ENCODE peak calls at places on chromosomes 5 and 9, in nine cellular contexts. H is HL-60, W is endothelial cell of umbilical vein, U is stomach, N is suprapubic skin, M is H1, D is spleen, O is transverse colon, C is GM23338. T is an unnamed sample.

GRCh38 chr5:60700347-60700815 is 415 bp upstream of the DEPDC1B start:
- DNase-seq in H (no peak), W (no peak), U (peak; percentile 26), N (no peak), M (no peak), D (no peak), O (peak; percentile 14), C (no peak), T (no peak)

GRCh38 chr5:33801292-33801691 is 90.5 kb downstream of the ADAMTS12 start:
- DNase-seq in H (no peak), W (no peak), U (no peak), N (no peak), M (no peak), D (no peak), O (no peak), C (no peak), T (no peak)

GRCh38 chr5:67395790-67396418 is 199.3 kb upstream of the CD180 start:
- DNase-seq in H (no peak), W (no peak), U (no peak), N (no peak), M (no peak), D (no peak), O (no peak), C (peak; percentile 27), T (no peak)

GRCh38 chr5:72101828-72102227 is 5.4 kb upstream of the MAP1B start:
- DNase-seq in H (no peak), W (no peak), U (no peak), N (no peak), M (no peak), D (no peak), O (no peak), C (no peak), T (no peak)

GRCh38 chr9:4339357-4339756 is 39.5 kb upstream of the GLIS3 start:
- DNase-seq in H (peak; percentile 24), W (peak; percentile 86), U (peak; percentile 90), N (peak; percentile 90), M (peak; percentile 38), D (peak; percentile 88), O (peak; percentile 87), C (peak; percentile 80), T (peak; percentile 92)

GRCh38 chr5:136799806-136800372 is 434.5 kb upstream of the TRPC7 start:
- DNase-seq in H (no peak), W (no peak), U (no peak), N (no peak), M (no peak), D (no peak), O (no peak), C (peak; percentile 29), T (peak; percentile 53)

GRCh38 chr5:169048568-169049125 is 252.3 kb downstream of the SLIT3 start:
- DNase-seq in H (no peak), W (no peak), U (no peak), N (no peak), M (no peak), D (no peak), O (no peak), C (no peak), T (no peak)

GRCh38 chr5:78367318-78367991 is 7.0 kb downstream of the SCAMP1 start:
- DNase-seq in H (no peak), W (no peak), U (no peak), N (no peak), M (no peak), D (no peak), O (no peak), C (peak; percentile 33), T (no peak)

GRCh38 chr5:134466241-134467069 is 54.8 kb upstream of the CDKN2AIPNL start:
- DNase-seq in H (peak; percentile 34), W (peak; percentile 74), U (peak; percentile 97), N (peak; percentile 99), M (peak; percentile 88), D (peak; percentile 96), O (peak; percentile 99), C (peak; percentile 90), T (peak; percentile 99)
- TF ChIP-seq POLR2AphosphoS5 in H (no peak), W (peak; percentile 94), U (peak; percentile 81), N (peak; percentile 69), M (peak; percentile 23), D (peak; percentile 79), O (peak; percentile 89), C (no peak), T (peak; percentile 87)

GRCh38 chr9:127608104-127608966 is 3.7 kb upstream of the STXBP1 start:
- DNase-seq in H (peak; percentile 73), W (peak; percentile 55), U (peak; percentile 81), N (no peak), M (peak; percentile 81), D (peak; percentile 91), O (peak; percentile 79), C (peak; percentile 97), T (no peak)
- TF ChIP-seq POLR2AphosphoS5 in H (no peak), W (no peak), U (no peak), N (no peak), M (peak; percentile 57), D (peak; percentile 75), O (no peak), C (peak; percentile 91), T (no peak)

GRCh38 chr5:118987988-118988945 is at the start of gene DTWD2:
- DNase-seq in H (peak; percentile 37), W (peak; percentile 96), U (peak; percentile 96), N (peak; percentile 94), M (peak; percentile 92), D (peak; percentile 99), O (peak; percentile 96), C (peak; percentile 97), T (peak; percentile 97)
- TF ChIP-seq POLR2AphosphoS5 in H (no peak), W (no peak), U (peak; percentile 58), N (no peak), M (peak; percentile 67), D (peak; percentile 85), O (peak; percentile 48), C (peak; percentile 72), T (peak; percentile 65)

DNA sequence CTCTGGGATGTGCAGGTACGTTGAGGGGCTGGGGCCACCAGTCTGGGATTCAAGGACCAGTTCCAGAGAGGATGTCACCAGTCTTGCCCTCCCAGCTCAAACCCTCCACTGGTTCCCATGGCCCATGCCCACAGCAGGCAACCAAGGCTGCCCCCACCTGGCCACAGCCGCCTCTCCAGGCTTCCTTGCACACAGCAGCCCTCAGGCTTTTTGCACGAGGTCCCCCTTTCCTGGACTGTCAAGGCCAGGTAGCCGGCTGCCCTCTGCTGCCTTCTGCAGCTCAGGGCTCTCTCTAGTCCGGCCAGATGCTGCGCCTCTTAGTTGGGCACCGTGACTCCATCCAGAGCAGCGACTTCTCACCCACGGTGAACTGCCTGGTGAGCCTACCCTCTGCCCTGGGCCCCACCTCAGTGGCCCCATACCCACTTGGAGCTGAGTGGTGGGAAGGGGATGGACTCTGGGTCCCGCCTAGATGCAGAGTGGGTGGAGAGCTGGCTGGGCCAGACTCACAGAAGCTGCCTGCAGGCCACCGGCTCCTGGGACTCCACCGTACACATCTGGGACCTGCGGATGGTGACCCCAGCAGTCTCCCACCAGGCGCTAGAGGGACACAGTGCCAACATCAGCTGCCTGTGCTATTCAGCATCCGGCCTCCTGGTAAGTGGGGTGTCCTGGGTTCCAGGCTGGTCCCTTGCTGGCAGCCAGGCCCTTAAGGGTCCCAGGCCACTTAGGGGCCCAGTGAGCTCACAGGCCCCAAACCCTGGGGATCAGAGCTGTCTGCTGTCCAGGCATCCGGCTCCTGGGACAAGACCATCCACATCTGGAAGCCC is 2.9 kb downstream of the WDR38 start:
- DNase-seq in H (no peak), W (no peak), U (no peak), N (no peak), M (no peak), D (peak; percentile 77), O (no peak), C (peak; percentile 84), T (no peak)
- TF ChIP-seq POLR2AphosphoS5 in H (no peak), W (no peak), U (no peak), N (no peak), M (peak; percentile 47), D (no peak), O (no peak), C (no peak), T (no peak)

GRCh38 chr9:129704797-129705196 is 39.4 kb downstream of the PRRX2 start:
- DNase-seq in H (no peak), W (no peak), U (no peak), N (no peak), M (no peak), D (no peak), O (no peak), C (no peak), T (no peak)
- TF ChIP-seq POLR2AphosphoS5 in H (no peak), W (no peak), U (no peak), N (no peak), M (no peak), D (no peak), O (no peak), C (no peak), T (no peak)

GRCh38 chr5:76555717-76556116 is 67.5 kb downstream of the F2RL2 start:
- DNase-seq in H (no peak), W (no peak), U (no peak), N (no peak), M (no peak), D (no peak), O (no peak), C (no peak), T (no peak)

GRCh38 chr5:76561959-76562358 is 61.2 kb downstream of the F2RL2 start:
- DNase-seq in H (no peak), W (no peak), U (no peak), N (no peak), M (no peak), D (no peak), O (no peak), C (no peak), T (no peak)

GRCh38 chr5:76556511-76557221 is 66.5 kb downstream of the F2RL2 start:
- DNase-seq in H (no peak), W (no peak), U (no peak), N (no peak), M (no peak), D (no peak), O (no peak), C (no peak), T (no peak)

GRCh38 chr5:76561247-76561891 is 61.8 kb downstream of the F2RL2 start:
- DNase-seq in H (no peak), W (no peak), U (no peak), N (no peak), M (no peak), D (no peak), O (no peak), C (no peak), T (no peak)
- TF ChIP-seq POLR2AphosphoS5 in H (no peak), W (no peak), U (no peak), N (no peak), M (no peak), D (no peak), O (no peak), C (no peak), T (no peak)

GRCh38 chr9:109923371-109923770 is 143.4 kb downstream of the PALM2AKAP2 start:
- DNase-seq in H (no peak), W (peak; percentile 88), U (no peak), N (no peak), M (no peak), D (no peak), O (no peak), C (peak; percentile 19), T (no peak)
- TF ChIP-seq POLR2AphosphoS5 in H (no peak), W (no peak), U (no peak), N (no peak), M (no peak), D (no peak), O (no peak), C (no peak), T (no peak)

T was measured in esophagus muscularis mucosa.